ENCODE peak calls at places on chromosomes 11 and 22, in six cellular contexts. One of them, this sample, is unnamed.

GRCh38 chr22:19817561-19818263 is 37.0 kb downstream of the GNB1L start:
- DNase-seq in BJ: no peak
- DNase-seq in pancreas: no peak
- DNase-seq in GM20000: no peak
- DNase-seq in CD4-positive, alpha-beta memory T cell: no peak
- DNase-seq in upper lobe of left lung: peak
- DNase-seq in this sample: no peak

GRCh38 chr11:117194267-117194666 is 4.9 kb upstream of the TAGLN start:
- DNase-seq in CD4-positive, alpha-beta memory T cell: no peak
- DNase-seq in GM20000: no peak
- DNase-seq in upper lobe of left lung: no peak
- DNase-seq in pancreas: no peak
- DNase-seq in BJ: no peak
- DNase-seq in this sample: no peak

GRCh38 chr22:19974935-19975706 is 33.5 kb upstream of the TXNRD2 start:
- DNase-seq in pancreas: no peak
- DNase-seq in upper lobe of left lung: peak
- DNase-seq in CD4-positive, alpha-beta memory T cell: no peak
- DNase-seq in GM20000: no peak
- DNase-seq in BJ: no peak
- DNase-seq in this sample: no peak

GRCh38 chr22:43743131-43743530 is 69.0 kb downstream of the EFCAB6 start:
- DNase-seq in pancreas: no peak
- DNase-seq in upper lobe of left lung: no peak
- DNase-seq in CD4-positive, alpha-beta memory T cell: no peak
- DNase-seq in BJ: no peak
- DNase-seq in GM20000: no peak
- DNase-seq in this sample: no peak

GRCh38 chr11:116420770-116421528 is 351.8 kb downstream of the BUD13 start:
- DNase-seq in upper lobe of left lung: no peak
- DNase-seq in CD4-positive, alpha-beta memory T cell: no peak
- DNase-seq in pancreas: no peak
- DNase-seq in BJ: no peak
- DNase-seq in GM20000: no peak
- DNase-seq in this sample: no peak

GRCh38 chr22:31635638-31636306 is 26.2 kb downstream of the PISD start:
- DNase-seq in pancreas: no peak
- DNase-seq in upper lobe of left lung: no peak
- DNase-seq in BJ: no peak
- DNase-seq in GM20000: no peak
- DNase-seq in CD4-positive, alpha-beta memory T cell: no peak
- DNase-seq in this sample: no peak

GRCh38 chr11:61914471-61915171 is 2.7 kb downstream of the RAB3IL1 start:
- DNase-seq in CD4-positive, alpha-beta memory T cell: no peak
- DNase-seq in upper lobe of left lung: no peak
- DNase-seq in pancreas: no peak
- DNase-seq in GM20000: no peak
- DNase-seq in BJ: no peak
- DNase-seq in this sample: no peak

GRCh38 chr11:13781153-13781552 is 112.7 kb downstream of the FAR1 start:
- DNase-seq in pancreas: no peak
- DNase-seq in GM20000: no peak
- DNase-seq in CD4-positive, alpha-beta memory T cell: no peak
- DNase-seq in BJ: no peak
- DNase-seq in upper lobe of left lung: no peak
- DNase-seq in this sample: no peak

GRCh38 chr11:88508808-88509581 is 171.5 kb upstream of the CTSC start:
- DNase-seq in CD4-positive, alpha-beta memory T cell: peak
- DNase-seq in BJ: no peak
- DNase-seq in pancreas: peak
- DNase-seq in GM20000: peak
- DNase-seq in upper lobe of left lung: peak
- DNase-seq in this sample: peak

GRCh38 chr11:84142411-84142810 is 856.2 kb upstream of the CCDC90B start:
- DNase-seq in GM20000: no peak
- DNase-seq in pancreas: no peak
- DNase-seq in upper lobe of left lung: no peak
- DNase-seq in CD4-positive, alpha-beta memory T cell: no peak
- DNase-seq in BJ: no peak
- DNase-seq in this sample: no peak

GRCh38 chr22:35349704-35350538 is 31.0 kb upstream of the HMOX1 start:
- DNase-seq in BJ: no peak
- DNase-seq in upper lobe of left lung: peak
- DNase-seq in CD4-positive, alpha-beta memory T cell: no peak
- DNase-seq in pancreas: no peak
- DNase-seq in GM20000: no peak
- DNase-seq in this sample: peak

GRCh38 chr11:117583063-117583801 is 213.8 kb downstream of the DSCAML1 start:
- DNase-seq in CD4-positive, alpha-beta memory T cell: no peak
- DNase-seq in pancreas: no peak
- DNase-seq in GM20000: no peak
- DNase-seq in BJ: no peak
- DNase-seq in upper lobe of left lung: no peak
- DNase-seq in this sample: no peak

GRCh38 chr22:26367402-26368245 is 61.4 kb upstream of the ASPHD2 start:
- DNase-seq in pancreas: no peak
- DNase-seq in GM20000: peak
- DNase-seq in upper lobe of left lung: no peak
- DNase-seq in BJ: no peak
- DNase-seq in CD4-positive, alpha-beta memory T cell: peak
- DNase-seq in this sample: peak

GRCh38 chr22:40040927-40041326 is 46.2 kb downstream of the FAM83F start:
- DNase-seq in pancreas: no peak
- DNase-seq in GM20000: no peak
- DNase-seq in BJ: no peak
- DNase-seq in CD4-positive, alpha-beta memory T cell: no peak
- DNase-seq in upper lobe of left lung: no peak
- DNase-seq in this sample: peak

GRCh38 chr11:73314121-73314948 is 6.3 kb downstream of the ARHGEF17 start:
- DNase-seq in CD4-positive, alpha-beta memory T cell: no peak
- DNase-seq in pancreas: no peak
- DNase-seq in GM20000: peak
- DNase-seq in BJ: no peak
- DNase-seq in upper lobe of left lung: no peak
- DNase-seq in this sample: peak

GRCh38 chr22:45503816-45504702 is 1.4 kb downstream of the FBLN1 start:
- DNase-seq in CD4-positive, alpha-beta memory T cell: no peak
- DNase-seq in pancreas: peak
- DNase-seq in upper lobe of left lung: no peak
- DNase-seq in BJ: no peak
- DNase-seq in GM20000: no peak
- DNase-seq in this sample: peak

GRCh38 chr11:107999759-108000455 is 8.8 kb upstream of the CUL5 start:
- DNase-seq in pancreas: no peak
- DNase-seq in GM20000: peak
- DNase-seq in upper lobe of left lung: no peak
- DNase-seq in CD4-positive, alpha-beta memory T cell: peak
- DNase-seq in BJ: no peak
- DNase-seq in this sample: peak

GRCh38 chr11:115974703-115975102 is 470.5 kb upstream of the CADM1 start:
- DNase-seq in BJ: no peak
- DNase-seq in pancreas: no peak
- DNase-seq in CD4-positive, alpha-beta memory T cell: no peak
- DNase-seq in GM20000: no peak
- DNase-seq in upper lobe of left lung: no peak
- DNase-seq in this sample: no peak

GRCh38 chr11:76769071-76769560 is 14.0 kb upstream of the TSKU start:
- DNase-seq in upper lobe of left lung: peak
- DNase-seq in GM20000: no peak
- DNase-seq in BJ: no peak
- DNase-seq in CD4-positive, alpha-beta memory T cell: no peak
- DNase-seq in pancreas: no peak
- DNase-seq in this sample: peak

GRCh38 chr11:94307101-94307791 is 2.9 kb downstream of the IZUMO1R start:
- DNase-seq in pancreas: peak
- DNase-seq in BJ: no peak
- DNase-seq in upper lobe of left lung: peak
- DNase-seq in GM20000: no peak
- DNase-seq in CD4-positive, alpha-beta memory T cell: no peak
- DNase-seq in this sample: no peak

GRCh38 chr11:44839458-44840084 is 111.1 kb downstream of the TP53I11 start:
- DNase-seq in CD4-positive, alpha-beta memory T cell: no peak
- DNase-seq in BJ: no peak
- DNase-seq in pancreas: no peak
- DNase-seq in GM20000: no peak
- DNase-seq in upper lobe of left lung: no peak
- DNase-seq in this sample: no peak

GRCh38 chr22:22834204-22834603 is 53.4 kb upstream of the IGLL5 start:
- DNase-seq in BJ: no peak
- DNase-seq in GM20000: no peak
- DNase-seq in upper lobe of left lung: no peak
- DNase-seq in pancreas: no peak
- DNase-seq in CD4-positive, alpha-beta memory T cell: no peak
- DNase-seq in this sample: no peak

GRCh38 chr11:92325416-92325815 is 100.8 kb downstream of the FAT3 start:
- DNase-seq in pancreas: no peak
- DNase-seq in CD4-positive, alpha-beta memory T cell: no peak
- DNase-seq in GM20000: no peak
- DNase-seq in BJ: no peak
- DNase-seq in upper lobe of left lung: no peak
- DNase-seq in this sample: no peak

GRCh38 chr22:47808236-47808845 is 1045.9 kb downstream of the TBC1D22A start:
- DNase-seq in upper lobe of left lung: no peak
- DNase-seq in CD4-positive, alpha-beta memory T cell: no peak
- DNase-seq in BJ: no peak
- DNase-seq in GM20000: no peak
- DNase-seq in pancreas: no peak
- DNase-seq in this sample: no peak

GRCh38 chr11:70663815-70664214 is 265.5 kb downstream of the CTTN start:
- DNase-seq in CD4-positive, alpha-beta memory T cell: no peak
- DNase-seq in GM20000: no peak
- DNase-seq in upper lobe of left lung: no peak
- DNase-seq in pancreas: no peak
- DNase-seq in BJ: no peak
- DNase-seq in this sample: no peak

GRCh38 chr22:35436421-35436820 is 36.5 kb downstream of the MCM5 start:
- DNase-seq in CD4-positive, alpha-beta memory T cell: no peak
- DNase-seq in pancreas: no peak
- DNase-seq in GM20000: no peak
- DNase-seq in BJ: no peak
- DNase-seq in upper lobe of left lung: no peak
- DNase-seq in this sample: no peak

GRCh38 chr11:30106222-30106621 is 89.4 kb upstream of the KCNA4 start:
- DNase-seq in BJ: no peak
- DNase-seq in CD4-positive, alpha-beta memory T cell: no peak
- DNase-seq in GM20000: no peak
- DNase-seq in pancreas: no peak
- DNase-seq in upper lobe of left lung: no peak
- DNase-seq in this sample: no peak

GRCh38 chr22:47249370-47249928 is 487.0 kb downstream of the TBC1D22A start:
- DNase-seq in pancreas: no peak
- DNase-seq in GM20000: no peak
- DNase-seq in upper lobe of left lung: no peak
- DNase-seq in BJ: no peak
- DNase-seq in CD4-positive, alpha-beta memory T cell: no peak
- DNase-seq in this sample: no peak

GRCh38 chr22:45642966-45643365 is 28.7 kb upstream of the ATXN10 start:
- DNase-seq in upper lobe of left lung: no peak
- DNase-seq in GM20000: no peak
- DNase-seq in CD4-positive, alpha-beta memory T cell: no peak
- DNase-seq in BJ: no peak
- DNase-seq in pancreas: no peak
- DNase-seq in this sample: no peak

GRCh38 chr22:44261861-44262595 is 50.7 kb downstream of the SHISAL1 start:
- DNase-seq in pancreas: no peak
- DNase-seq in GM20000: no peak
- DNase-seq in BJ: no peak
- DNase-seq in CD4-positive, alpha-beta memory T cell: no peak
- DNase-seq in upper lobe of left lung: peak
- DNase-seq in this sample: no peak

GRCh38 chr11:2276280-2276998 is 6.1 kb upstream of the ASCL2 start:
- DNase-seq in BJ: no peak
- DNase-seq in upper lobe of left lung: peak
- DNase-seq in CD4-positive, alpha-beta memory T cell: no peak
- DNase-seq in pancreas: peak
- DNase-seq in GM20000: no peak
- DNase-seq in this sample: no peak

GRCh38 chr11:96149743-96150555 is 193.0 kb downstream of the MAML2 start:
- DNase-seq in pancreas: no peak
- DNase-seq in GM20000: no peak
- DNase-seq in CD4-positive, alpha-beta memory T cell: no peak
- DNase-seq in BJ: peak
- DNase-seq in upper lobe of left lung: no peak
- DNase-seq in this sample: peak

GRCh38 chr11:16767137-16767536 is 28.7 kb downstream of the C11orf58 start:
- DNase-seq in BJ: no peak
- DNase-seq in pancreas: no peak
- DNase-seq in CD4-positive, alpha-beta memory T cell: no peak
- DNase-seq in upper lobe of left lung: no peak
- DNase-seq in GM20000: no peak
- DNase-seq in this sample: no peak

GRCh38 chr11:93895106-93895862 is 44.9 kb upstream of the VSTM5 start:
- DNase-seq in GM20000: peak
- DNase-seq in pancreas: no peak
- DNase-seq in BJ: peak
- DNase-seq in CD4-positive, alpha-beta memory T cell: peak
- DNase-seq in upper lobe of left lung: no peak
- DNase-seq in this sample: peak

GRCh38 chr11:34833602-34834001 is 82.6 kb downstream of the APIP start:
- DNase-seq in CD4-positive, alpha-beta memory T cell: no peak
- DNase-seq in BJ: no peak
- DNase-seq in pancreas: no peak
- DNase-seq in GM20000: no peak
- DNase-seq in upper lobe of left lung: no peak
- DNase-seq in this sample: no peak

GRCh38 chr11:86484795-86485166 is 110.1 kb downstream of the CCDC81 start:
- DNase-seq in pancreas: no peak
- DNase-seq in GM20000: no peak
- DNase-seq in BJ: no peak
- DNase-seq in upper lobe of left lung: no peak
- DNase-seq in CD4-positive, alpha-beta memory T cell: no peak
- DNase-seq in this sample: peak

GRCh38 chr22:50015451-50016307 is 3.1 kb upstream of the IL17REL start:
- DNase-seq in pancreas: peak
- DNase-seq in GM20000: no peak
- DNase-seq in BJ: no peak
- DNase-seq in upper lobe of left lung: peak
- DNase-seq in CD4-positive, alpha-beta memory T cell: no peak
- DNase-seq in this sample: no peak

This sample was measured in AG10803.